ENCODE peak calls at places on chromosomes 2 and 18, in eight cellular contexts. D is suprapubic skin, Y is ovary, O is K562, A is A549, H is SK-N-SH, E is transverse colon, N is stomach. F is an unnamed sample.

GRCh38 chr2:20507166-20507692 is 60.4 kb downstream of the RHOB start:
- DNase-seq in N (no peak), H (no peak), Y (peak; percentile 14), A (no peak), O (no peak), E (no peak), D (no peak), F (no peak)

GRCh38 chr2:237691908-237692600 is 64.7 kb downstream of the LRRFIP1 start:
- DNase-seq in E (peak; percentile 99), N (peak; percentile 97), O (peak; percentile 95), H (peak; percentile 99), A (peak; percentile 68), Y (peak; percentile 99), D (peak; percentile 98), F (no peak)

GRCh38 chr2:24863636-24864035 is 56.4 kb downstream of the ADCY3 start:
- DNase-seq in O (no peak), H (no peak), D (no peak), E (no peak), N (no peak), Y (no peak), A (no peak), F (no peak)

GRCh38 chr2:232321156-232321816 is 57.3 kb upstream of the ALPP start:
- DNase-seq in Y (no peak), A (no peak), E (peak; percentile 6), O (peak; percentile 12), H (no peak), D (peak; percentile 76), N (peak; percentile 23), F (no peak)

GRCh38 chr2:126976721-126977328 is 78.1 kb downstream of the TEX51 start:
- DNase-seq in D (no peak), H (peak; percentile 81), A (no peak), Y (no peak), N (no peak), E (no peak), O (no peak), F (no peak)

GRCh38 chr2:233556756-233557736 is 9.5 kb downstream of the USP40 start:
- DNase-seq in E (no peak), N (no peak), Y (no peak), D (no peak), H (no peak), O (no peak), A (peak; percentile 9), F (no peak)

GRCh38 chr2:143816927-143817326 is 687.7 kb downstream of the ARHGAP15 start:
- DNase-seq in A (no peak), O (no peak), E (no peak), D (no peak), N (no peak), Y (no peak), H (no peak), F (no peak)

GRCh38 chr2:120379916-120380893 is 34.3 kb downstream of the INHBB start:
- DNase-seq in H (no peak), O (no peak), D (no peak), Y (no peak), N (peak; percentile 27), E (no peak), A (no peak), F (no peak)

GRCh38 chr2:10901160-10901559 is 10.6 kb upstream of the KCNF1 start:
- DNase-seq in Y (no peak), D (no peak), H (no peak), N (peak; percentile 35), A (peak; percentile 79), E (no peak), O (no peak), F (no peak)

GRCh38 chr18:25289040-25289631 is 62.8 kb downstream of the ZNF521 start:
- DNase-seq in N (no peak), A (no peak), E (no peak), O (no peak), Y (no peak), H (no peak), D (no peak), F (no peak)

GRCh38 chr2:137220438-137220998 is 455.2 kb downstream of the THSD7B start:
- DNase-seq in H (no peak), N (no peak), E (no peak), D (no peak), A (no peak), Y (no peak), O (no peak), F (no peak)

GRCh38 chr2:226644342-226644957 is 155.2 kb downstream of the IRS1 start:
- DNase-seq in O (no peak), D (no peak), N (no peak), A (no peak), E (no peak), Y (no peak), H (no peak), F (no peak)

GRCh38 chr2:178674122-178674521 is 133.1 kb downstream of the TTN start:
- DNase-seq in A (no peak), Y (no peak), D (no peak), N (no peak), H (no peak), E (no peak), O (no peak), F (no peak)

GRCh38 chr2:101152195-101153076 is 1.3 kb upstream of the TBC1D8 start:
- DNase-seq in N (peak; percentile 48), D (no peak), H (peak; percentile 47), E (peak; percentile 66), Y (peak; percentile 42), A (peak; percentile 57), O (no peak), F (peak; percentile 48)

GRCh38 chr2:109512076-109512475 is 101.7 kb downstream of the SEPTIN10 start:
- DNase-seq in D (no peak), N (no peak), O (no peak), Y (no peak), A (no peak), H (no peak), E (no peak), F (no peak)

GRCh38 chr2:201358684-201359083 is 1.5 kb upstream of the FLACC1 start:
- DNase-seq in N (no peak), O (no peak), E (no peak), Y (no peak), D (no peak), H (no peak), A (peak; percentile 15), F (no peak)

GRCh38 chr18:54916507-54916906 is 42.8 kb downstream of the CCDC68 start:
- DNase-seq in A (no peak), O (no peak), N (no peak), Y (no peak), D (no peak), H (no peak), E (no peak), F (no peak)

GRCh38 chr2:237720444-237720843 is 78.1 kb upstream of the RBM44 start:
- DNase-seq in H (no peak), D (peak; percentile 43), A (no peak), O (no peak), N (no peak), E (no peak), Y (no peak), F (no peak)

GRCh38 chr2:219155054-219155644 is 5.5 kb downstream of the NHEJ1 start:
- DNase-seq in E (peak; percentile 25), H (peak; percentile 73), D (no peak), A (peak; percentile 64), Y (no peak), O (peak; percentile 40), N (peak; percentile 35), F (no peak)

GRCh38 chr2:197929886-197930227 is 125.5 kb downstream of the PLCL1 start:
- DNase-seq in A (no peak), H (no peak), O (no peak), E (no peak), Y (no peak), D (no peak), N (no peak), F (no peak)

GRCh38 chr2:43226955-43227829 is 786 bp upstream of the ZFP36L2 start:
- DNase-seq in A (peak; percentile 87), D (peak; percentile 97), O (peak; percentile 74), N (peak; percentile 98), Y (peak; percentile 94), H (peak; percentile 91), E (peak; percentile 96), F (peak; percentile 91)

GRCh38 chr18:55546873-55547704 is 40.9 kb downstream of the TCF4 start:
- DNase-seq in O (no peak), E (no peak), N (no peak), H (no peak), D (no peak), A (no peak), Y (no peak), F (peak; percentile 20)

GRCh38 chr18:62629031-62629430 is 86.3 kb upstream of the PHLPP1 start:
- DNase-seq in N (no peak), Y (no peak), E (no peak), O (no peak), D (peak; percentile 65), A (no peak), H (no peak), F (no peak)
- H3K9me3 ChIP-seq in N (no peaks in the 10 kb centered on the region), Y (no peaks in the 10 kb centered on the region), E (no peaks in the 10 kb centered on the region), O (no peaks in the 10 kb centered on the region), D (no peaks in the 10 kb centered on the region), A (no peaks in the 10 kb centered on the region), H (no peaks in the 10 kb centered on the region), F (no peaks in the 10 kb centered on the region)

DNA sequence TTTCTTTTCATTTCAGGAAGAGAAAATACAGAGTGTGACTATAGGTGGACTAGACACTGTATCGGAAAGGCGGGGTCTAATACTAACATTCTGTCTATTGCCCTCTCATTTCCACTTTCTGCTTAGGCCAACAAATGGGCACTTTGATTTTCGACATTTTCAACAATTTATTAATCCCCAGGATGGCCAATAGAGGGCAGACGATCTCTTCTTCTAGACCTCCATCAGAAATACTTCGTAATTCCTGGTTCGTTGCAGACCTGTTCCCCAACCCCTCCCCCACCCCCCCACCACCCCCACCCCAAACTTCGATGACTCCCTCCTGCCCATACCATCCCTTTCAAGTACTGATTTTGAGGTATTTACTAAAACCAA is 3.6 kb upstream of the CRIM1 start:
- DNase-seq in H (peak; percentile 67), E (no peak), O (peak; percentile 44), N (no peak), D (no peak), Y (no peak), A (no peak), F (no peak)
- TF ChIP-seq EP300 in H (no peak), E (no peak), O (no peak), N (no peak), D (no peak), Y (no peak), A (no peak), F (no peak)

GRCh38 chr2:18976112-18976961 is 382.1 kb downstream of the OSR1 start:
- DNase-seq in H (no peak), E (peak; percentile 15), O (no peak), A (no peak), Y (no peak), N (no peak), D (no peak), F (no peak)
- H3K27ac ChIP-seq in H (peak overlapping the region; percentile 77), E (peak overlapping the region; percentile 84), O (no peak overlapping the region), A (no peak overlapping the region), Y (no peak overlapping the region), N (peak overlapping the region; percentile 78), D (peak overlapping the region; percentile 46), F (peak overlapping the region; percentile 43)

DNA sequence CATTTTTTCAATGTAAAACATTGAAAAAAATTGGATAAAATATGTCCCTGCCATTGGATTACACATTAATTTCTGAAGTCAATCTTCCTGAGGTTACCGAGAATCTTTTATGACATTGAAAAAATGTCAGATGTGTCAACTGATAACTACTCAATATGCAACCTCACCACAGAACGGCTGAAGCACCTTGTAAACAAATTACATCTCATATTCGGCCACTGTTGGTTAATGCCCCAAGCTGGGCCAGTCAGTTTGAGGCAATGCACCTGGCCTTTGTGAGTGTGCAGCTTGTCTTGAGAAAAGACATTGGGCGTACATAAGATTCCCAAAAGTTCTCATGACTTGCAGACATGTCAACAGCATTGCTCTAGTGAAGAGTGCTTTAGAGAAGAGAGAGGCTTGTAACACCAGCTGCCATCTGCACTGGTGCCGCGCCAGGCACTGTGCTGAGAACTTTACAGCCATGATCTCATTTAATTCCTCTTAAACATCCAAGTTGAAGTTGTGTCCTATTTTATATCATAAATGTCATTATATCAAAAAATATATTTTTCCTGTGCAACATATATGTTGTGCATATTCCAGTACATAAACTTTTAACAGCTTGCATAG is 112.7 kb upstream of the SLC35G4 start:
- DNase-seq in O (no peak), A (no peak), H (no peak), E (no peak), N (no peak), D (no peak), Y (no peak), F (no peak)
- H3K9me3 ChIP-seq in O (no peaks in the 10 kb centered on the region), A (no peaks in the 10 kb centered on the region), H (no peaks in the 10 kb centered on the region), E (no peaks in the 10 kb centered on the region), N (no peaks in the 10 kb centered on the region), D (no peaks in the 10 kb centered on the region), Y (no peaks in the 10 kb centered on the region), F (no peaks in the 10 kb centered on the region)

F was measured in tibial nerve.